ENCODE peak calls at places on chromosomes 1 and 21, in ten cellular contexts. J, X, Y, L, T, P, M, S, W and V are unnamed samples.

GRCh38 chr1:108199781-108200626 is at the start of gene SLC25A24:
- DNase-seq in L (peak; percentile 59), T (peak; percentile 88), W (peak; percentile 40), Y (peak; percentile 20), S (peak; percentile 95), J (peak; percentile 49), X (peak; percentile 79), P (peak; percentile 73), M (peak; percentile 79), V (peak; percentile 51)

GRCh38 chr1:112722601-112723510 is 7.7 kb upstream of the PPM1J start:
- DNase-seq in X (peak; percentile 58), T (no peak), W (no peak), J (peak; percentile 20), M (peak; percentile 47), Y (no peak), P (no peak), L (peak; percentile 38), S (peak; percentile 86), V (no peak)

GRCh38 chr1:163836446-163836845 is 514.7 kb downstream of the NUF2 start:
- DNase-seq in X (no peak), J (no peak), S (no peak), L (no peak), Y (no peak), P (no peak), M (no peak), T (no peak), W (no peak), V (no peak)

GRCh38 chr1:215992620-215993019 is 425.5 kb downstream of the KCTD3 start:
- DNase-seq in T (no peak), P (peak; percentile 8), J (no peak), M (no peak), Y (no peak), S (peak; percentile 2), L (no peak), W (peak; percentile 4), X (no peak), V (no peak)

GRCh38 chr1:184310157-184310819 is 76.5 kb upstream of the C1orf21 start:
- DNase-seq in T (no peak), S (no peak), X (no peak), P (no peak), M (no peak), J (no peak), L (no peak), W (no peak), Y (no peak), V (no peak)

GRCh38 chr21:15365751-15366392 is 301.1 kb upstream of the NRIP1 start:
- DNase-seq in M (no peak), X (no peak), J (no peak), L (no peak), S (no peak), Y (no peak), T (no peak), W (no peak), P (peak; percentile 30), V (no peak)

GRCh38 chr1:153655333-153655732 is 3.2 kb upstream of the SNAPIN start:
- DNase-seq in T (peak; percentile 19), S (no peak), P (no peak), X (no peak), Y (no peak), W (no peak), L (no peak), J (peak; percentile 50), M (no peak), V (no peak)

GRCh38 chr1:164064501-164064900 is 494.5 kb upstream of the PBX1 start:
- DNase-seq in M (no peak), T (no peak), W (no peak), Y (no peak), S (peak; percentile 34), X (no peak), P (no peak), L (no peak), J (no peak), V (no peak)

GRCh38 chr1:3645247-3645646 is 4.7 kb downstream of the WRAP73 start:
- DNase-seq in J (no peak), W (no peak), Y (no peak), P (no peak), L (no peak), T (no peak), S (no peak), X (peak; percentile 6), M (no peak), V (no peak)

GRCh38 chr1:160247053-160247452 is 15.3 kb downstream of the DCAF8 start:
- DNase-seq in P (no peak), W (no peak), J (no peak), S (no peak), L (no peak), Y (no peak), X (no peak), T (no peak), M (no peak), V (no peak)

GRCh38 chr1:195663549-195664280 is 944.5 kb downstream of the KCNT2 start:
- DNase-seq in L (no peak), W (no peak), S (peak; percentile 92), T (no peak), J (no peak), P (peak; percentile 79), Y (no peak), M (peak; percentile 88), X (no peak), V (no peak)

GRCh38 chr1:228093050-228093906 is 9.8 kb downstream of the C1orf35 start:
- DNase-seq in J (no peak), W (no peak), S (no peak), X (no peak), T (peak; percentile 47), P (no peak), L (no peak), Y (no peak), M (no peak), V (no peak)

GRCh38 chr1:93051961-93052360 is 27.1 kb upstream of the MTF2 start:
- DNase-seq in P (no peak), S (no peak), L (no peak), X (no peak), M (no peak), W (no peak), J (no peak), T (no peak), Y (no peak), V (no peak)

GRCh38 chr1:14392161-14392886 is 206.2 kb upstream of the KAZN start:
- DNase-seq in Y (no peak), M (no peak), S (no peak), X (no peak), P (no peak), W (no peak), L (no peak), J (no peak), T (no peak), V (no peak)

GRCh38 chr1:25369241-25369640 is 31.1 kb downstream of the TMEM50A start:
- DNase-seq in T (no peak), P (no peak), S (no peak), W (no peak), L (no peak), Y (no peak), J (no peak), M (no peak), X (no peak), V (no peak)

GRCh38 chr21:39022901-39023693 is 160.2 kb downstream of the PSMG1 start:
- DNase-seq in T (peak; percentile 66), M (peak; percentile 78), X (no peak), L (no peak), W (no peak), J (peak; percentile 93), S (no peak), Y (no peak), P (no peak), V (no peak)

GRCh38 chr1:11535761-11536572 is 57.0 kb downstream of the DISP3 start:
- DNase-seq in T (no peak), W (no peak), P (peak; percentile 10), Y (no peak), M (no peak), S (no peak), J (no peak), X (no peak), L (no peak), V (no peak)

GRCh38 chr1:50237081-50237480 is 128.4 kb downstream of the ELAVL4 start:
- DNase-seq in X (no peak), S (no peak), L (no peak), P (no peak), W (no peak), M (no peak), J (no peak), T (no peak), Y (no peak), V (no peak)

GRCh38 chr1:222283147-222283768 is 264.6 kb downstream of the HHIPL2 start:
- DNase-seq in M (peak; percentile 47), J (no peak), P (no peak), L (no peak), S (peak; percentile 82), X (no peak), Y (no peak), W (no peak), T (no peak), V (no peak)

GRCh38 chr1:56424744-56425493 is 154.4 kb downstream of the PLPP3 start:
- DNase-seq in L (no peak), J (no peak), W (no peak), X (no peak), S (peak; percentile 74), Y (no peak), P (peak; percentile 37), T (peak; percentile 73), M (peak; percentile 63), V (peak; percentile 50)

GRCh38 chr1:203142684-203143408 is 15.3 kb downstream of the ADORA1 start:
- DNase-seq in Y (no peak), M (no peak), L (no peak), J (no peak), S (no peak), X (no peak), W (peak; percentile 42), T (no peak), P (no peak), V (no peak)

GRCh38 chr1:20008391-20008841 is 29.0 kb upstream of the PLA2G2A start:
- DNase-seq in W (no peak), Y (no peak), X (no peak), T (no peak), M (peak; percentile 69), J (no peak), L (no peak), P (peak; percentile 11), S (no peak), V (no peak)

GRCh38 chr1:167819849-167820683 is 93.9 kb downstream of the ADCY10 start:
- DNase-seq in P (peak; percentile 94), S (peak; percentile 94), J (no peak), X (peak; percentile 82), W (peak; percentile 17), T (peak; percentile 86), L (no peak), M (peak; percentile 96), Y (no peak), V (no peak)

GRCh38 chr21:43639470-43640178 is 19.7 kb downstream of the HSF2BP start:
- DNase-seq in S (peak; percentile 81), Y (no peak), X (no peak), P (peak; percentile 69), M (peak; percentile 21), L (no peak), T (no peak), W (no peak), J (no peak), V (no peak)

GRCh38 chr21:43363506-43364260 is 63.2 kb downstream of the SIK1 start:
- DNase-seq in W (no peak), X (no peak), J (no peak), L (no peak), S (no peak), T (no peak), Y (no peak), M (no peak), P (no peak), V (no peak)

GRCh38 chr1:11781298-11781697 is 19.3 kb downstream of the C1orf167 start:
- DNase-seq in M (peak; percentile 41), X (no peak), L (no peak), T (no peak), J (no peak), Y (no peak), P (no peak), S (peak; percentile 35), W (no peak), V (no peak)

GRCh38 chr1:200732438-200732837 is 6.3 kb upstream of the CAMSAP2 start:
- DNase-seq in S (no peak), W (peak; percentile 14), X (no peak), M (no peak), L (no peak), T (no peak), P (no peak), Y (no peak), J (peak; percentile 21), V (no peak)

GRCh38 chr21:36310016-36310415 is 10.0 kb upstream of the MORC3 start:
- DNase-seq in X (no peak), Y (no peak), T (no peak), P (no peak), L (no peak), J (no peak), M (no peak), W (no peak), S (no peak), V (no peak)